ENCODE peak calls at places on chromosome 20, in seven cellular contexts. One of them, this sample, is unnamed.
A peak's percentile ranks its signal among the peaks of the same experiment; 100 is the strongest.

GRCh38 chr20:57670288-57671071 is 39.3 kb downstream of the PMEPA1 start:
- DNase-seq in fibroblast of mammary gland: no peak
- DNase-seq in H1: no peak
- DNase-seq in AG04449: no peak
- DNase-seq in HFF-Myc: no peak
- DNase-seq in Peyer's patch: no peak
- DNase-seq in RWPE2: no peak
- DNase-seq in this sample: no peak

GRCh38 chr20:64075556-64075955 is 3.8 kb downstream of the RGS19 start:
- DNase-seq in H1: no peak
- DNase-seq in fibroblast of mammary gland: no peak
- DNase-seq in RWPE2: no peak
- DNase-seq in HFF-Myc: no peak
- DNase-seq in Peyer's patch: no peak
- DNase-seq in AG04449: no peak
- DNase-seq in this sample: no peak

GRCh38 chr20:15895560-15896084 is 677.6 kb downstream of the KIF16B start:
- DNase-seq in Peyer's patch: no peak
- DNase-seq in RWPE2: no peak
- DNase-seq in AG04449: no peak
- DNase-seq in fibroblast of mammary gland: no peak
- DNase-seq in HFF-Myc: no peak
- DNase-seq in H1: no peak
- DNase-seq in this sample: no peak

GRCh38 chr20:63702751-63703470 is 4.9 kb downstream of the ARFRP1 start:
- DNase-seq in HFF-Myc: no peak
- DNase-seq in H1: no peak
- DNase-seq in AG04449: no peak
- DNase-seq in Peyer's patch: no peak
- DNase-seq in fibroblast of mammary gland: no peak
- DNase-seq in RWPE2: peak; percentile 89
- DNase-seq in this sample: no peak

GRCh38 chr20:53037621-53038020 is 65.5 kb downstream of the TSHZ2 start:
- DNase-seq in HFF-Myc: no peak
- DNase-seq in Peyer's patch: no peak
- DNase-seq in RWPE2: no peak
- DNase-seq in H1: no peak
- DNase-seq in fibroblast of mammary gland: no peak
- DNase-seq in AG04449: no peak
- DNase-seq in this sample: no peak

GRCh38 chr20:23566199-23566932 is 1.9 kb downstream of the CST9L start:
- DNase-seq in H1: no peak
- DNase-seq in RWPE2: no peak
- DNase-seq in HFF-Myc: no peak
- DNase-seq in fibroblast of mammary gland: no peak
- DNase-seq in AG04449: no peak
- DNase-seq in Peyer's patch: no peak
- DNase-seq in this sample: no peak

GRCh38 chr20:8568068-8568467 is 436.0 kb downstream of the PLCB1 start:
- DNase-seq in HFF-Myc: no peak
- DNase-seq in RWPE2: no peak
- DNase-seq in H1: no peak
- DNase-seq in AG04449: no peak
- DNase-seq in Peyer's patch: no peak
- DNase-seq in fibroblast of mammary gland: peak; percentile 60
- DNase-seq in this sample: no peak

GRCh38 chr20:36717657-36718056 is 28.2 kb downstream of the NDRG3 start:
- DNase-seq in AG04449: no peak
- DNase-seq in HFF-Myc: no peak
- DNase-seq in fibroblast of mammary gland: peak; percentile 18
- DNase-seq in Peyer's patch: no peak
- DNase-seq in H1: no peak
- DNase-seq in RWPE2: no peak
- DNase-seq in this sample: no peak

GRCh38 chr20:19932170-19932667 is 84.9 kb upstream of the NAA20 start:
- DNase-seq in fibroblast of mammary gland: peak; percentile 94
- DNase-seq in H1: no peak
- DNase-seq in HFF-Myc: peak; percentile 87
- DNase-seq in AG04449: no peak
- DNase-seq in Peyer's patch: no peak
- DNase-seq in RWPE2: no peak
- DNase-seq in this sample: no peak

GRCh38 chr20:32664352-32665159 is 9.2 kb downstream of the C20orf203 start:
- DNase-seq in H1: no peak
- DNase-seq in HFF-Myc: no peak
- DNase-seq in Peyer's patch: no peak
- DNase-seq in fibroblast of mammary gland: no peak
- DNase-seq in AG04449: no peak
- DNase-seq in RWPE2: peak; percentile 76
- DNase-seq in this sample: no peak

GRCh38 chr20:22861231-22861980 is 173.7 kb upstream of the SSTR4 start:
- DNase-seq in Peyer's patch: no peak
- DNase-seq in fibroblast of mammary gland: peak; percentile 22
- DNase-seq in HFF-Myc: no peak
- DNase-seq in AG04449: peak; percentile 19
- DNase-seq in H1: no peak
- DNase-seq in RWPE2: no peak
- DNase-seq in this sample: no peak

GRCh38 chr20:609371-609964 is 641 bp downstream of the TCF15 start:
- DNase-seq in fibroblast of mammary gland: no peak
- DNase-seq in AG04449: no peak
- DNase-seq in H1: no peak
- DNase-seq in RWPE2: no peak
- DNase-seq in Peyer's patch: no peak
- DNase-seq in HFF-Myc: no peak
- DNase-seq in this sample: no peak

GRCh38 chr20:57398231-57398821 is 7.1 kb downstream of the RBM38 start:
- DNase-seq in HFF-Myc: no peak
- DNase-seq in AG04449: no peak
- DNase-seq in RWPE2: no peak
- DNase-seq in Peyer's patch: peak; percentile 97
- DNase-seq in H1: no peak
- DNase-seq in fibroblast of mammary gland: no peak
- DNase-seq in this sample: no peak

GRCh38 chr20:38601216-38602184 is at the start of gene ARHGAP40:
- DNase-seq in HFF-Myc: no peak
- DNase-seq in RWPE2: peak; percentile 86
- DNase-seq in AG04449: no peak
- DNase-seq in H1: no peak
- DNase-seq in fibroblast of mammary gland: peak; percentile 14
- DNase-seq in Peyer's patch: no peak
- DNase-seq in this sample: no peak

GRCh38 chr20:31522756-31523155 is 8.5 kb downstream of the HM13 start:
- DNase-seq in HFF-Myc: no peak
- DNase-seq in fibroblast of mammary gland: no peak
- DNase-seq in H1: no peak
- DNase-seq in AG04449: no peak
- DNase-seq in Peyer's patch: no peak
- DNase-seq in RWPE2: no peak
- DNase-seq in this sample: no peak

GRCh38 chr20:43190332-43190953 is 737 bp upstream of the PTPRT start:
- DNase-seq in AG04449: no peak
- DNase-seq in fibroblast of mammary gland: no peak
- DNase-seq in HFF-Myc: no peak
- DNase-seq in RWPE2: no peak
- DNase-seq in Peyer's patch: no peak
- DNase-seq in H1: no peak
- DNase-seq in this sample: no peak

GRCh38 chr20:53926428-53927028 is 143.9 kb downstream of the BCAS1 start:
- DNase-seq in fibroblast of mammary gland: peak; percentile 98
- DNase-seq in RWPE2: peak; percentile 97
- DNase-seq in Peyer's patch: peak; percentile 78
- DNase-seq in HFF-Myc: no peak
- DNase-seq in AG04449: peak; percentile 79
- DNase-seq in H1: no peak
- DNase-seq in this sample: peak; percentile 99

GRCh38 chr20:4109307-4109564 is 93.9 kb upstream of the RNF24 start:
- DNase-seq in RWPE2: no peak
- DNase-seq in HFF-Myc: no peak
- DNase-seq in Peyer's patch: no peak
- DNase-seq in AG04449: no peak
- DNase-seq in H1: no peak
- DNase-seq in fibroblast of mammary gland: no peak
- DNase-seq in this sample: no peak

GRCh38 chr20:44625361-44625760 is 26.1 kb downstream of the ADA start:
- DNase-seq in AG04449: no peak
- DNase-seq in H1: no peak
- DNase-seq in fibroblast of mammary gland: no peak
- DNase-seq in RWPE2: peak; percentile 83
- DNase-seq in Peyer's patch: no peak
- DNase-seq in HFF-Myc: no peak
- DNase-seq in this sample: no peak

DNA sequence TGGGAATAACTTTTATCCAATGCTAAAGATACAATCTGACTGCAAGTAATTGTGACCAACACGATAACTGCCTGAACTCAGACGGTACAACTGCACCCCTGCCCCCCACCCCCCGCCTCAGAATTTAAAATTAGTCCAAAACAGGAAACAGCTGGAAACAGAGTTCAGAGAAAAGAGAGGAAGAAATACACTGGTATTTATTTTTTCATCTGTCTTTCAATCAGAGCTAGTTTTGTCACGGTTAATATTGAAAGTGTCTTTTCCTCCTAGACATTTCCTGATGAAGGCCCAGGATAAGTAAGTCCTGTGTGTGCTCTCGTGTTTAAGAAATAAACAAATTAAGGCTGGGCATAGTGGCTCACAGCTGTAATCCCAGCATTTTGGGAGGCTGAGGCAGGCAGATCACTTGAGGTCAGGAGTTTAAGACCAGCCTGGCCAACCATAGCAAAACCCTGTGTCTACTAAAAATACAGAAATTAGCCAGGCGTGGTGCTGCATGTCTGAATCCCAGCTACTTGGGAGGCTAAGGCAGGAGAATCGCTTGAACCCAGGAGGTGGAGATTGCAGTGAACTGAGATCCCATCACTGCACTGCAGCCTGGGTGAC is 21.5 kb downstream of the ACSS1 start:
- DNase-seq in fibroblast of mammary gland: no peak
- DNase-seq in HFF-Myc: no peak
- DNase-seq in H1: no peak
- DNase-seq in RWPE2: no peak
- DNase-seq in AG04449: no peak
- DNase-seq in Peyer's patch: no peak
- DNase-seq in this sample: no peak
- H3K4me3 ChIP-seq in fibroblast of mammary gland: no peak overlapping the region
- H3K4me3 ChIP-seq in HFF-Myc: no peak overlapping the region
- H3K4me3 ChIP-seq in H1: no peak overlapping the region
- H3K4me3 ChIP-seq in RWPE2: no peak overlapping the region
- H3K4me3 ChIP-seq in AG04449: no peak overlapping the region
- H3K4me3 ChIP-seq in Peyer's patch: no peak overlapping the region
- H3K4me3 ChIP-seq in this sample: no peak overlapping the region

DNA sequence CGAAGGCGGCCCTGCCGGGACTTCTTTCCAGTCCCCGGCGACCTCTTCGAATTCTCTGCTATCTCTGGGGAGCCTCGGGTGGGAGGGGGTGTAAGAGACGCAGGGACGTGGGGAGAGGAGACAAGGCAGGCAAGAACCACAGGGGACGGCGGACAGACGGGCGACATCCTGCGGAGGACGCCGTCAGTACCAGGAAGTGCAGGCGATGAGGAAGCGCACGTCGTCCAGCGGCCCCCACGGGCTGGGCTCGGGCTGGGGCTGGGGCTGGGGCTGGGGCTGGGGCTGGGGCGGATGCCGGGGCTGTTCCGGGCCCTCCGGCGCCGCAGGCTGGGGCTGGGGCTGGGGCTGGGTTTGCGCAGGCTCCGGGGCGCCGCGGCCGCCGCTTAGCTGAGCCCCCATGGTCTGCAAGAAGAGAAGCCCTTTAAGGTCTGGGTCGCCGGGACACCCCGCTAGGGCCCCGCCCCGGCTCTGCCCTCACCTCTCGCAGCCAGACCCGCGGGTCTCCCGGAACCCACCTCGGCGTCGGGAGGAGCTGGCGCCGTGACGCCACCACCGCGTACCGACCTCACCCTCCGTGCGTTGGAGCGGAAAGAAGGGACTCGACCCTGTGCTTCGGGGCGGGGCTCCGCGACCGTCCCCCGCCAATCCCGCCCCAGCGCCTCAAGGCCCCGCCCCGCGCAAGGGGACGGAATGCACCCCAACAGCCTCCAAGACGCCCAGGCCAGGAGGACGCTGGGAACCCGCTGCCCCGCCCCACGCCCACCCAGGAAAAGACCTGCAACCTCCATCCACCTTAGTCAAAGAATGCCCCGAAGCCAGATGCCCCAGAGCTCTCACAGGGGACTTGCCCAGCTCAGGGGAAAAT is at the start of gene MMP24OS:
- DNase-seq in AG04449: no peak
- DNase-seq in H1: peak; percentile 86
- DNase-seq in RWPE2: peak; percentile 99
- DNase-seq in fibroblast of mammary gland: peak; percentile 81
- DNase-seq in HFF-Myc: peak; percentile 55
- DNase-seq in Peyer's patch: peak; percentile 96
- DNase-seq in this sample: no peak
- TF ChIP-seq CTCF in AG04449: peak; percentile 48
- TF ChIP-seq CTCF in H1: peak; percentile 11
- TF ChIP-seq CTCF in RWPE2: peak; percentile 81
- TF ChIP-seq CTCF in fibroblast of mammary gland: peak; percentile 16
- TF ChIP-seq CTCF in HFF-Myc: no peak
- TF ChIP-seq CTCF in Peyer's patch: peak; percentile 34
- TF ChIP-seq CTCF in this sample: peak; percentile 2

GRCh38 chr20:41300383-41300782 is 17.1 kb downstream of the ZHX3 start:
- DNase-seq in H1: no peak
- DNase-seq in RWPE2: no peak
- DNase-seq in fibroblast of mammary gland: no peak
- DNase-seq in HFF-Myc: no peak
- DNase-seq in Peyer's patch: no peak
- DNase-seq in AG04449: no peak
- DNase-seq in this sample: no peak
- H3K4me3 ChIP-seq in H1: no peak overlapping the region
- H3K4me3 ChIP-seq in RWPE2: no peak overlapping the region
- H3K4me3 ChIP-seq in fibroblast of mammary gland: no peak overlapping the region
- H3K4me3 ChIP-seq in HFF-Myc: no peak overlapping the region
- H3K4me3 ChIP-seq in Peyer's patch: no peak overlapping the region
- H3K4me3 ChIP-seq in AG04449: no peak overlapping the region
- H3K4me3 ChIP-seq in this sample: no peak overlapping the region

DNA sequence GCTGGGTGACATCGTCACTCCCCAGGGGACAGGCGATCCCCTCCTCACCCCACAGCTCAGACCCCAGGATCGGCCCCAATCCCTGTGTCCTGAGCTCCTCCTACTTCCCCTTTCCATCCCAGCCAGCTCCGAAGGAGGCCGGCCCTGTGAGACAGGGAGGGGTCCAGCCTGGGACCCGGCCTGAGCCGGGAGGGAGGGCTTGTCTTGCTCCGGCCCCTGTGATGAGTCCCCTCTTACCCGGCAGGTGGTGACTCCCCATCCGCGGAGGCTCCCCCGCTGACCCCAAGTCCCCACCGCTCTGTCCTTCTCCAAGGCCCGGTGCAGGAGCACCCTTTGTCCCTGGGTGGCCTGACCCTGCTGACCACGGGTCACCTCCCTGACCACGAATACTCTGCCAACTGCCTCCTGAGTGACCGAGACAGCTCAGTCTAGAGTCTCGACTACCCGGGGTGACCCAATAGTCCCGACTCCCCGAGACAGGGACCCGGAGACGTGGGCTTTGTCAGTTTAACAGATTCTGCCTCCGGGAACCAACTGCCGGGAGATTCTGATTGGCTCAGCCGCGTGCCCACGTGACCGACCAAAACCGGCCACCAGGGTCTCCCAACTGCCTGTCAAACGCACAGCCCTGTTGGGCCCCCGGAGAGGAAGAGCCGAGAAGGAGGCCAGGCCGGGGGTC is 187.4 kb upstream of the PROKR2 start:
- DNase-seq in H1: no peak
- DNase-seq in Peyer's patch: peak; percentile 68
- DNase-seq in fibroblast of mammary gland: peak; percentile 70
- DNase-seq in RWPE2: no peak
- DNase-seq in HFF-Myc: no peak
- DNase-seq in AG04449: no peak
- DNase-seq in this sample: no peak
- TF ChIP-seq CTCF in H1: no peak
- TF ChIP-seq CTCF in Peyer's patch: peak; percentile 39
- TF ChIP-seq CTCF in fibroblast of mammary gland: no peak
- TF ChIP-seq CTCF in RWPE2: no peak
- TF ChIP-seq CTCF in HFF-Myc: no peak
- TF ChIP-seq CTCF in AG04449: no peak
- TF ChIP-seq CTCF in this sample: no peak